ENCODE peak calls at places on chromosomes 1 and 21, in six cellular contexts. U is AG04450; K is D341Med; F is activated CD8-positive, alpha-beta memory T cell treated with anti-CD3 and anti-CD28 coated beads, Interleukin-2, amount 50 U/mL, for 48 hours; Z is NCI-H1092 treated with DMSO at 0.1 percent for 48 hours; B is COR-L47. W is an unnamed sample.

GRCh38 chr21:33330726-33331125 is 6.0 kb downstream of the IFNAR1 start:
- DNase-seq in Z (no peak), U (no peak), F (no peak), K (no peak), B (no peak), W (no peak)

GRCh38 chr1:36217667-36218066 is 6.6 kb upstream of the THRAP3 start:
- DNase-seq in Z (peak; percentile 19), K (no peak), U (no peak), B (no peak), F (no peak), W (no peak)

GRCh38 chr1:150765229-150765976 is at the start of gene CTSS:
- DNase-seq in F (no peak), B (no peak), K (no peak), Z (no peak), U (no peak), W (no peak)

GRCh38 chr1:235557495-235557894 is 53.2 kb upstream of the B3GALNT2 start:
- DNase-seq in B (no peak), K (peak; percentile 41), F (peak; percentile 59), U (no peak), Z (no peak), W (no peak)

GRCh38 chr21:45308211-45309068 is 20.7 kb upstream of the POFUT2 start:
- DNase-seq in K (no peak), F (no peak), U (peak; percentile 71), Z (no peak), B (no peak), W (peak; percentile 70)

GRCh38 chr1:5973771-5974170 is 18.5 kb downstream of the NPHP4 start:
- DNase-seq in U (no peak), F (no peak), K (no peak), Z (no peak), B (no peak), W (no peak)

GRCh38 chr1:20787100-20787774 is at the start of gene HP1BP3:
- DNase-seq in Z (peak; percentile 86), B (peak; percentile 62), U (peak; percentile 15), K (peak; percentile 93), F (peak; percentile 90), W (peak; percentile 83)

GRCh38 chr1:25520446-25521061 is 22.9 kb upstream of the LDLRAP1 start:
- DNase-seq in F (peak; percentile 84), Z (peak; percentile 61), K (no peak), U (peak; percentile 39), B (no peak), W (peak; percentile 83)

GRCh38 chr1:53043271-53043670 is 18.7 kb upstream of the PODN start:
- DNase-seq in F (no peak), B (no peak), U (peak; percentile 87), K (no peak), Z (no peak), W (no peak)

GRCh38 chr1:227934476-227935313 is 13.0 kb downstream of the WNT9A start:
- DNase-seq in U (no peak), Z (no peak), B (no peak), F (peak; percentile 70), K (no peak), W (no peak)

GRCh38 chr1:78728359-78728758 is 78.7 kb downstream of the IFI44 start:
- DNase-seq in F (no peak), Z (no peak), U (no peak), K (no peak), B (no peak), W (no peak)

GRCh38 chr1:226655251-226656163 is 83.6 kb downstream of the ITPKB start:
- DNase-seq in U (no peak), Z (peak; percentile 38), F (no peak), B (peak; percentile 86), K (no peak), W (no peak)

GRCh38 chr1:246329900-246330299 is 177.2 kb downstream of the SMYD3 start:
- DNase-seq in F (no peak), Z (no peak), B (no peak), K (no peak), U (no peak), W (no peak)

GRCh38 chr21:35641271-35642016 is 418.9 kb downstream of the SETD4 start:
- DNase-seq in Z (no peak), U (no peak), K (no peak), F (no peak), B (no peak), W (no peak)

GRCh38 chr1:12276225-12276624 is 46.4 kb downstream of the VPS13D start:
- DNase-seq in Z (no peak), B (no peak), U (no peak), F (no peak), K (no peak), W (no peak)

GRCh38 chr1:226643701-226644540 is 95.2 kb downstream of the ITPKB start:
- DNase-seq in B (no peak), K (no peak), U (no peak), Z (no peak), F (no peak), W (peak; percentile 32)

W was measured in ovary.